ENCODE peak calls at places on chromosome X, in nine cellular contexts. I is IMR-90, P is AG09309, X is fibroblast of pulmonary artery, J is epithelial cell of esophagus, Q is BE2C, N is pancreas, M is AG04449, H is cardiac muscle cell. G is an unnamed sample.

GRCh38 chrX:56211701-56212100 is 20.5 kb upstream of the KLF8 start:
- DNase-seq in I (no peak), P (no peak), X (no peak), J (no peak), Q (no peak), N (no peak), M (no peak), H (no peak), G (no peak)

GRCh38 chrX:10470009-10470408 is 150.4 kb downstream of the MID1 start:
- DNase-seq in I (peak), P (no peak), X (no peak), J (no peak), Q (no peak), N (no peak), M (no peak), H (no peak), G (no peak)

GRCh38 chrX:147935156-147935758 is 23.5 kb downstream of the FMR1 start:
- DNase-seq in I (no peak), P (no peak), X (no peak), J (no peak), Q (no peak), N (no peak), M (no peak), H (peak), G (no peak)

GRCh38 chrX:102712967-102713677 is 874 bp downstream of the GPRASP2 start:
- DNase-seq in I (peak), P (no peak), X (peak), J (peak), Q (peak), N (peak), M (no peak), H (peak), G (no peak)

GRCh38 chrX:9562851-9563250 is 98.0 kb downstream of the TBL1X start:
- DNase-seq in I (peak), P (peak), X (peak), J (peak), Q (no peak), N (no peak), M (peak), H (peak), G (peak)

GRCh38 chrX:10648608-10649007 is 28.2 kb upstream of the MID1 start:
- DNase-seq in I (peak), P (peak), X (peak), J (no peak), Q (no peak), N (no peak), M (no peak), H (peak), G (no peak)

GRCh38 chrX:18971506-18971905 is 12.4 kb downstream of the PHKA2 start:
- DNase-seq in I (no peak), P (no peak), X (no peak), J (no peak), Q (no peak), N (no peak), M (no peak), H (no peak), G (no peak)

GRCh38 chrX:1813809-1814208 is 198.9 kb downstream of the ASMT start:
- DNase-seq in I (no peak), P (no peak), X (no peak), J (no peak), Q (no peak), N (no peak), M (no peak), H (no peak), G (no peak)

GRCh38 chrX:8037593-8038348 is 110.6 kb upstream of the PNPLA4 start:
- DNase-seq in I (no peak), P (no peak), X (no peak), J (peak), Q (no peak), N (no peak), M (no peak), H (peak), G (no peak)

GRCh38 chrX:15376956-15377355 is 7.3 kb downstream of the VEGFD start:
- DNase-seq in I (peak), P (no peak), X (no peak), J (no peak), Q (no peak), N (no peak), M (no peak), H (no peak), G (no peak)

GRCh38 chrX:53678667-53679066 is 7.9 kb downstream of the HUWE1 start:
- DNase-seq in I (no peak), P (no peak), X (no peak), J (peak), Q (no peak), N (no peak), M (no peak), H (peak), G (no peak)

GRCh38 chrX:117744958-117745357 is 371.7 kb downstream of the KLHL13 start:
- DNase-seq in I (no peak), P (no peak), X (no peak), J (no peak), Q (no peak), N (no peak), M (no peak), H (no peak), G (no peak)

GRCh38 chrX:117743469-117744251 is 372.9 kb downstream of the KLHL13 start:
- DNase-seq in I (peak), P (no peak), X (no peak), J (peak), Q (peak), N (peak), M (no peak), H (no peak), G (no peak)
- TF ChIP-seq CTCF in I (peak), P (peak), X (no peak), J (peak), Q (peak), N (peak), M (no peak), H (peak), G (peak)

GRCh38 chrX:104681214-104681613 is 115.2 kb downstream of the IL1RAPL2 start:
- DNase-seq in I (no peak), P (no peak), X (no peak), J (no peak), Q (no peak), N (no peak), M (no peak), H (no peak), G (no peak)

GRCh38 chrX:104679175-104679574 is 113.2 kb downstream of the IL1RAPL2 start:
- DNase-seq in I (no peak), P (no peak), X (no peak), J (no peak), Q (no peak), N (no peak), M (no peak), H (no peak), G (no peak)

DNA sequence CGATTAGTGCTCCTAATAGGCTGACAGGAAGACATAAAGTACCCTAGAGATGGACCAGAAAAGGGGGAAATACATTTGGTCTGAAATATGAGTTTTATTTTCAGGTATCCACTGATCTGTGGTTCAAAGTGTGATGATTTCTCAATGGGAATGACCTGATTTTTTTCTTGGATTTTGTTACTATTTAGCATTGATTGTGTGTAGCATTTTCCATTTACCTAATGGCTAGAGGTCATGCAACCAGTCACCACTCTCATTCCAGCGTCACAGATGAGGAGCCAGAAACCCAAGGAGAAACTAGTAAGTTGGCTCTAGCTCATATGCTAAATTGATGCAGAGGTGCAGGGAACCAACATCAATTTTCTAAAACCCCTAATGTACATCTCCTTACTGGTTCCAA is 118.1 kb downstream of the IL1RAPL2 start:
- DNase-seq in I (no peak), P (no peak), X (no peak), J (no peak), Q (no peak), N (no peak), M (no peak), H (no peak), G (no peak)
- H3K4me3 ChIP-seq in I (no peak), P (no peak), X (no peak), J (no peak), Q (no peak), N (no peak), M (no peak), H (no peak), G (no peak)

DNA sequence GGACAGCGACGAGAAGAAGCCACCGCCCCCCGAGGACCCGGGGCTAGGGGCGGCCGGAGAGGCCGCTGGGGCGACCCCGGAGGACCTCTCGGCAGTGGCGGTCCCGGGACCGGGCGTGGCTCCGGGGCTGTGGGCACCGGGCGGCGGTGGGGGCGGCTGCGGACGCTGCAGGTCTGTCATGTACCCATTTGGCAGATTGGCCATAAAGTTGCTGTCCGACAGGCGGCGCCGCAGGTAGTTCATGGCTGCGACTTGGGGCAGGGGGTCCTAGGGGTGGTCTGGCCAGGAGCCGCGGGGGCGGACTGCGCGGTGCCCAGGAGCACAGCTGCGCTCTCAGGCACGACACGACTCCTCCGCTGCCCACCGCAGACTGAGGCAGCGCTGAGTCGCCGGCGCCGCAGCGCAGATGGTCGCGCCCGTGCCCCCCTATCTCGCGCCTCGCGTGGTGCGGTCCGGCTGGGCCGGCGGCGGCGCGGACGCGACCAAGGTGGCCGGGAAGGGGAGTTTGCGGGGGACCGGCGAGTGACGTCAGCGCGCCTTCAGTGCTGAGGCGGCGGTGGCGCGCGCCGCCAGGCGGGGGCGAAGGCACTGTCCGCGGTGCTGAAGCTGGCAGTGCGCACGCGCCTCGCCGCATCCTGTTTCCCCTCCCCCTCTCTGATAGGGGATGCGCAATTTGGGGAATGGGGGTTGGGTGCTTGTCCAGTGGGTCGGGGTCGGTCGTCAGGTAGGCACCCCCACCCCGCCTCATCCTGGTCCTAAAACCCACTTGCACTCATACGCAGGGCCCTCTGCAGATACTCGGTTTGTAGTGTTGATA is at the start of gene SYN1:
- DNase-seq in I (peak), P (peak), X (peak), J (peak), Q (peak), N (peak), M (no peak), H (peak), G (peak)
- TF ChIP-seq CTCF in I (no peak), P (no peak), X (no peak), J (no peak), Q (peak), N (no peak), M (peak), H (no peak), G (no peak)

DNA sequence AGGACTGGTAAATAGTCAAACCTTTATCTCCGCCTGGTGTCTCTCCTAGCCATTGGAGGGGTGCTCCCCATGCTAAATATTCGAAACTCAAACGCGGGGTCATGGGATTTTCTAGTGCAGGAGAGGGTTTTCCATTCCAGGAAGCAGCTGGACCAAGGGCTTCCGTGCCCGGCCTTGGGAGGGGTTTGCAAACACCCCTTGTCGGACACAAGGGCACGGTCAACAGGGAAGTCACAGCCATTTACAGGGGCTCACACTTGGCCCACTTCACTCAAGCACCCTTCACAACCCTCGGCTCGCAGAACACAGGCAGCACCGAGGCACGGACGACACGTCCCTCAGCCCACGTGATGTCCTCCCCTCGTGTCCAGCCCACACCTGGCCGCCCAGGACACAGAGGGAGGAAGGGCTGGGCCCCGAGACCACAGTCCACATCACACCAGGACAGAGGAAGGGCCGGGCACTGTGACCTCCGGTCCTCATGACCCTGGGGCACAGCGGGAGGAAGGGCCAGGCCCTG is 10.3 kb upstream of the PLCXD1 start:
- DNase-seq in I (no peak), P (no peak), X (no peak), J (no peak), Q (no peak), N (no peak), M (no peak), H (no peak), G (no peak)
- H3K4me3 ChIP-seq in I (no peak), P (no peak), X (no peak), J (no peak), Q (no peak), N (no peak), M (no peak), H (no peak), G (no peak)